ENCODE peak calls at places on chromosome 3, in six cellular contexts. Z, C, A, J, T and F are unnamed samples.

GRCh38 chr3:48747703-48748102 is 30.7 kb upstream of the IP6K2 start:
- DNase-seq in A (no peak), J (no peak), T (no peak), C (peak; percentile 49), Z (no peak), F (no peak)

GRCh38 chr3:187744169-187745151 is 808 bp downstream of the BCL6 start:
- DNase-seq in J (peak; percentile 26), A (no peak), C (peak; percentile 40), T (peak; percentile 20), Z (peak; percentile 19), F (no peak)

GRCh38 chr3:158950131-158950901 is 148.5 kb downstream of the MFSD1 start:
- DNase-seq in J (no peak), C (no peak), A (no peak), T (no peak), Z (no peak), F (no peak)

GRCh38 chr3:13015286-13016082 is 57.7 kb downstream of the IQSEC1 start:
- DNase-seq in T (no peak), A (no peak), J (no peak), C (peak; percentile 32), Z (no peak), F (no peak)

GRCh38 chr3:56874269-56874668 is 72.5 kb upstream of the ARHGEF3 start:
- DNase-seq in C (no peak), Z (no peak), J (no peak), T (no peak), A (no peak), F (no peak)

GRCh38 chr3:12460132-12460531 is 24.1 kb upstream of the TSEN2 start:
- DNase-seq in J (no peak), T (no peak), A (no peak), C (no peak), Z (no peak), F (no peak)

GRCh38 chr3:157290761-157291160 is 130.8 kb upstream of the CCNL1 start:
- DNase-seq in T (no peak), Z (peak; percentile 98), C (no peak), A (no peak), J (no peak), F (no peak)

GRCh38 chr3:159146856-159147255 is 345.0 kb downstream of the MFSD1 start:
- DNase-seq in A (no peak), Z (peak; percentile 9), J (no peak), T (no peak), C (no peak), F (no peak)

GRCh38 chr3:102629943-102630342 is 195.1 kb downstream of the ZPLD1 start:
- DNase-seq in Z (no peak), C (no peak), T (no peak), J (no peak), A (no peak), F (no peak)

GRCh38 chr3:16183601-16184270 is 9.3 kb downstream of the GALNT15 start:
- DNase-seq in T (peak; percentile 38), Z (peak; percentile 85), C (no peak), J (no peak), A (no peak), F (no peak)

GRCh38 chr3:102124301-102125158 is 275.2 kb downstream of the NFKBIZ start:
- DNase-seq in A (no peak), T (no peak), Z (peak; percentile 65), C (no peak), J (no peak), F (no peak)

GRCh38 chr3:157175678-157176077 is 15.7 kb upstream of the CCNL1 start:
- DNase-seq in J (no peak), C (no peak), Z (peak; percentile 21), T (peak; percentile 26), A (no peak), F (no peak)